ENCODE peak calls at places on chromosomes 3 and 15, in seven cellular contexts. X is brain microvascular endothelial cell; Z is GM10248; J is activated CD4-positive, alpha-beta T cell treated with anti-CD3 and anti-CD28 coated beads for 36 hours; E is testis; V is CD4-positive, alpha-beta T cell; M is effector memory CD8-positive, alpha-beta T cell. P is an unnamed sample.

GRCh38 chr15:57861039-57861638 is 154.6 kb downstream of the POLR2M start:
- DNase-seq in J (peak), Z (peak), M (peak), E (peak), V (no peak), X (peak), P (peak)

GRCh38 chr3:134445631-134446030 is 40.2 kb downstream of the ANAPC13 start:
- DNase-seq in M (no peak), J (no peak), E (peak), V (no peak), Z (no peak), X (peak), P (peak)

GRCh38 chr3:169104541-169104940 is 559.0 kb downstream of the MECOM start:
- DNase-seq in J (no peak), M (no peak), V (no peak), X (peak), Z (no peak), E (no peak), P (peak)

GRCh38 chr15:56042982-56043980 is 49.9 kb upstream of the NEDD4 start:
- DNase-seq in X (no peak), Z (no peak), M (peak), V (no peak), J (peak), E (no peak), P (no peak)

GRCh38 chr3:37753428-37753827 is 108.3 kb upstream of the CTDSPL start:
- DNase-seq in M (no peak), E (no peak), V (no peak), J (no peak), Z (no peak), X (no peak), P (peak)

GRCh38 chr3:193451881-193452280 is 73.3 kb upstream of the ATP13A5 start:
- DNase-seq in J (no peak), E (no peak), V (no peak), M (no peak), Z (no peak), X (no peak), P (peak)

GRCh38 chr15:51111061-51111460 is 16.4 kb upstream of the TNFAIP8L3 start:
- DNase-seq in J (no peak), E (no peak), M (no peak), V (no peak), Z (no peak), X (no peak), P (no peak)

GRCh38 chr15:45425135-45425534 is 46.8 kb upstream of the GATM start:
- DNase-seq in E (no peak), V (no peak), Z (no peak), J (no peak), M (no peak), X (no peak), P (peak)

GRCh38 chr15:56251315-56252091 is 7.8 kb upstream of the RFX7 start:
- DNase-seq in V (no peak), E (no peak), M (no peak), J (no peak), X (no peak), Z (no peak), P (no peak)

GRCh38 chr3:8840556-8840955 is 71.1 kb upstream of the OXTR start:
- DNase-seq in Z (no peak), X (peak), E (no peak), J (no peak), V (no peak), M (no peak), P (peak)

GRCh38 chr3:116155830-116156229 is 289.5 kb downstream of the LSAMP start:
- DNase-seq in E (no peak), Z (no peak), X (no peak), V (no peak), M (no peak), J (no peak), P (no peak)

GRCh38 chr3:102206506-102207145 is 228.2 kb upstream of the ZPLD1 start:
- DNase-seq in Z (no peak), J (peak), V (no peak), M (no peak), X (peak), E (peak), P (peak)

GRCh38 chr3:186825294-186825821 is 17.2 kb upstream of the ADIPOQ start:
- DNase-seq in E (peak), V (no peak), Z (no peak), J (peak), X (peak), M (no peak), P (no peak)

GRCh38 chr15:87755226-87755625 is 501.3 kb downstream of the NTRK3 start:
- DNase-seq in M (no peak), E (no peak), X (no peak), Z (no peak), J (no peak), V (no peak), P (no peak)

GRCh38 chr3:67384790-67385397 is 269.5 kb downstream of the SUCLG2 start:
- DNase-seq in V (peak), Z (peak), M (peak), X (peak), E (peak), J (peak), P (peak)

GRCh38 chr3:156536524-156537316 is 18.2 kb downstream of the SSR3 start:
- DNase-seq in E (no peak), J (no peak), X (no peak), V (no peak), Z (no peak), M (no peak), P (no peak)

GRCh38 chr3:11144996-11145395 is 9.3 kb upstream of the HRH1 start:
- DNase-seq in J (no peak), X (no peak), M (no peak), Z (no peak), E (no peak), V (no peak), P (no peak)

GRCh38 chr3:191397771-191398170 is 63.2 kb upstream of the PYDC2 start:
- DNase-seq in V (no peak), E (no peak), J (no peak), Z (no peak), M (no peak), X (peak), P (no peak)

GRCh38 chr3:16254933-16255725 is 9.6 kb downstream of the DPH3 start:
- DNase-seq in M (no peak), J (peak), V (no peak), Z (no peak), E (no peak), X (no peak), P (no peak)

GRCh38 chr15:78374436-78375393 is 34.6 kb downstream of the CRABP1 start:
- DNase-seq in X (no peak), Z (no peak), E (no peak), J (peak), V (no peak), M (no peak), P (peak)

GRCh38 chr15:65339926-65340325 is 35.4 kb downstream of the RNU5B-1 start:
- DNase-seq in E (no peak), Z (no peak), M (no peak), X (no peak), V (no peak), J (no peak), P (no peak)

GRCh38 chr15:31248951-31249350 is 77.7 kb upstream of the KLF13 start:
- DNase-seq in X (no peak), V (no peak), J (no peak), E (no peak), Z (no peak), M (no peak), P (no peak)

GRCh38 chr3:21839592-21839991 is 88.6 kb upstream of the ZNF385D start:
- DNase-seq in E (peak), M (no peak), X (peak), Z (no peak), V (no peak), J (no peak), P (peak)

GRCh38 chr3:192835818-192836468 is 81.7 kb downstream of the MB21D2 start:
- DNase-seq in X (peak), M (no peak), J (no peak), V (no peak), Z (no peak), E (no peak), P (no peak)

GRCh38 chr3:188779537-188779936 is 392.2 kb upstream of the TPRG1 start:
- DNase-seq in M (no peak), X (no peak), J (no peak), E (no peak), V (no peak), Z (no peak), P (no peak)

GRCh38 chr3:150062492-150062891 is 91.8 kb upstream of the PFN2 start:
- DNase-seq in E (no peak), X (peak), V (no peak), Z (no peak), J (no peak), M (no peak), P (no peak)

GRCh38 chr3:47772047-47772446 is 9.6 kb downstream of the SMARCC1 start:
- DNase-seq in Z (no peak), X (no peak), E (no peak), V (no peak), M (no peak), J (no peak), P (no peak)

GRCh38 chr15:64225804-64226203 is 63.0 kb upstream of the PPIB start:
- DNase-seq in M (no peak), X (no peak), Z (no peak), J (no peak), V (no peak), E (no peak), P (no peak)